ENCODE peak calls at places on chromosomes 3 and 15, in four cellular contexts. A is psoas muscle, T is aorta, C is gastrocnemius medialis. X is an unnamed sample. For H3K4me1 and H3K36me3, the result is how much of the 10 kb centered on the place peaks cover.

GRCh38 chr15:100918690-100919480 is at the start of gene LRRK1:
- DNase-seq in A (peak), T (peak), C (no peak), X (peak)

GRCh38 chr3:126356373-126357298 is 572 bp downstream of the KLF15 start:
- DNase-seq in A (peak), T (peak), C (peak), X (peak)

GRCh38 chr3:191070201-191070600 is 128.8 kb upstream of the OSTN start:
- DNase-seq in A (no peak), T (no peak), C (no peak), X (no peak)

GRCh38 chr3:183883291-183884096 is 1.2 kb downstream of the PARL start:
- DNase-seq in A (no peak), T (no peak), C (no peak), X (no peak)

GRCh38 chr3:32376098-32376497 is 15.6 kb upstream of the CMTM7 start:
- DNase-seq in A (no peak), T (no peak), C (no peak), X (no peak)

GRCh38 chr15:65981837-65982696 is 112.8 kb downstream of the RAB11A start:
- DNase-seq in A (no peak), T (peak), C (no peak), X (peak)

GRCh38 chr3:195876297-195877031 is 31.9 kb downstream of the TNK2 start:
- DNase-seq in A (peak), T (no peak), C (peak), X (peak)

GRCh38 chr15:69893863-69894262 is 203.9 kb downstream of the TLE3 start:
- DNase-seq in A (peak), T (no peak), C (peak), X (no peak)

GRCh38 chr15:78174398-78174797 is 25.2 kb downstream of the IDH3A start:
- DNase-seq in A (no peak), T (no peak), C (no peak), X (no peak)

GRCh38 chr3:37241880-37242279 is 67.5 kb upstream of the LRRFIP2 start:
- DNase-seq in A (no peak), T (no peak), C (no peak), X (no peak)

GRCh38 chr3:46845860-46846623 is 17.2 kb downstream of the MYL3 start:
- DNase-seq in A (peak), T (peak), C (peak), X (peak)

GRCh38 chr3:100709840-100710235 is 544 bp downstream of the TFG start:
- DNase-seq in A (peak), T (peak), C (peak), X (peak)

GRCh38 chr3:69867941-69868505 is 128.8 kb downstream of the MITF start:
- DNase-seq in A (no peak), T (no peak), C (no peak), X (no peak)

GRCh38 chr3:181880339-181880738 is 168.6 kb downstream of the SOX2 start:
- DNase-seq in A (no peak), T (no peak), C (no peak), X (no peak)

GRCh38 chr15:101127503-101128076 is 124.3 kb downstream of the CHSY1 start:
- DNase-seq in A (peak), T (peak), C (peak), X (no peak)

GRCh38 chr15:78056714-78057269 is 20.7 kb downstream of the TBC1D2B start:
- DNase-seq in A (no peak), T (no peak), C (no peak), X (no peak)

GRCh38 chr3:58529516-58530353 is 7.3 kb downstream of the ACOX2 start:
- DNase-seq in A (no peak), T (no peak), C (no peak), X (no peak)

GRCh38 chr3:31140470-31140869 is 246.0 kb upstream of the GADL1 start:
- DNase-seq in A (no peak), T (no peak), C (no peak), X (no peak)

GRCh38 chr3:187740446-187741399 is 4.5 kb downstream of the BCL6 start:
- DNase-seq in A (peak), T (peak), C (peak), X (peak)

GRCh38 chr3:189303584-189303983 is 131.8 kb downstream of the TPRG1 start:
- DNase-seq in A (no peak), T (no peak), C (no peak), X (no peak)

GRCh38 chr3:123869165-123869564 is 15.0 kb downstream of the MYLK start:
- DNase-seq in A (no peak), T (no peak), C (no peak), X (no peak)

GRCh38 chr3:18189651-18190050 is 235.5 kb downstream of the SATB1 start:
- DNase-seq in A (no peak), T (no peak), C (no peak), X (no peak)

GRCh38 chr3:194404365-194405140 is 5.5 kb upstream of the GP5 start:
- DNase-seq in A (no peak), T (no peak), C (no peak), X (no peak)

GRCh38 chr15:35141743-35142356 is 56.8 kb upstream of the NANOGP8 start:
- DNase-seq in A (no peak), T (no peak), C (no peak), X (no peak)

GRCh38 chr15:40055576-40056293 is 16.8 kb upstream of the SRP14 start:
- DNase-seq in A (peak), T (no peak), C (peak), X (no peak)

GRCh38 chr3:156742401-156742800 is 68.0 kb downstream of the TIPARP start:
- DNase-seq in A (no peak), T (no peak), C (no peak), X (no peak)

GRCh38 chr3:23832523-23832922 is 26.8 kb downstream of the UBE2E1 start:
- DNase-seq in A (no peak), T (no peak), C (no peak), X (no peak)
- H3K4me1 ChIP-seq in A (half or more), T (under half), C (under half), X (under half)

GRCh38 chr3:133246773-133247172 is 153.1 kb upstream of the BFSP2 start:
- DNase-seq in A (no peak), T (no peak), C (no peak), X (no peak)
- H3K36me3 ChIP-seq in A (under half), T (under half), C (under half), X (under half)

DNA sequence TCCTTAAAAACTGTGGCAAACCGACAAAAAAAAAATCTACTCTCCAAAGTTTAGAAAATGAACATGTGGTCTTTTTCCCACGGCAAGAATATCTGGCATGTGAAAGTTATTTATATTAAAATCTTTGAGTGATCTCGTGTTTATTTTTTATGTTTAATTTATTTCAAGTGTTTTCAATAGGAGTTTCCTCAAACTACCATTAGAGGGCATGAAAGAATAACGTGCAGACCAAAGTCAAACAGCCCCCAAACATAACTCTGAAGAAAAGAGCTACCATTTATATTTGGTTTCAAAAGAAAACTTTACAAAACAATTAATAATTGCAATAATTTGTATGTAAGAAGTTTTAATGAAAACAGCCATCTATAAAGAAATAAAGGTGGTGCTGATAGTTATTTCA is 286.3 kb downstream of the ZIC4 start:
- DNase-seq in A (no peak), T (no peak), C (no peak), X (no peak)
- H3K4me1 ChIP-seq in A (under half), T (under half), C (under half), X (under half)

GRCh38 chr3:16378920-16379319 is 113.9 kb downstream of the OXNAD1 start:
- DNase-seq in A (no peak), T (no peak), C (no peak), X (no peak)

GRCh38 chr3:16381426-16381825 is 116.4 kb downstream of the OXNAD1 start:
- DNase-seq in A (no peak), T (no peak), C (no peak), X (no peak)

GRCh38 chr3:16378415-16378814 is 113.4 kb downstream of the OXNAD1 start:
- DNase-seq in A (no peak), T (no peak), C (no peak), X (no peak)

GRCh38 chr3:16379838-16380237 is 114.8 kb downstream of the OXNAD1 start:
- DNase-seq in A (no peak), T (no peak), C (no peak), X (no peak)

DNA sequence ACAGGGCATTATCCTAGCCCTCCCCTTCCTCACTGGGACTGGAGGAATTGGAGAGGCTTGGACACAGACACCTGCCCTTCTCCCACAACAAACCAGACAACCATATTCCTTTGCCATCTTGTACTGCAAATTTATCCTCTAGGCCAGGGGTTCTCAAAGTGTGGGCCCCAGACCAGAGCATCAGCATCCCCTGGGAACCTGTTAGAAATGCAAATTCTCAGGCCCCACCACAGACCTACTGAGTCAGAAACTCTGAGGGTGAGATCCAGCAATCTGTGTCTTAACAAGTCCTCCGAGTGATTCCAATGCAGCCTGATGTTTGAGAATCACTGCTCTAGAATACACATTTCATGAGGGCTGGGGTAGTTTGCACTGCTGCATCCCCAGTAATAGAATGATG is 115.4 kb downstream of the OXNAD1 start:
- DNase-seq in A (no peak), T (no peak), C (no peak), X (no peak)
- H3K36me3 ChIP-seq in A (under half), T (under half), C (under half), X (under half)

X was measured in upper lobe of right lung.